ENCODE peak calls at places on chromosome 2, in nine cellular contexts. H is astrocyte, F is sigmoid colon, Y is stomach, J is endothelial cell of umbilical vein, R is lung, X is cardiac muscle cell, V is A673, W is K562. Q is an unnamed sample. For H3K36me3 and H3K4me1, the result is how much of the 10 kb centered on the place peaks cover.

GRCh38 chr2:165008916-165009315 is 53.6 kb upstream of the SLC38A11 start:
- DNase-seq in H (peak), F (no peak), Y (no peak), J (no peak), R (no peak), X (no peak), V (no peak), W (no peak), Q (no peak)

GRCh38 chr2:72142743-72143440 is 4.8 kb downstream of the CYP26B1 start:
- DNase-seq in H (no peak), F (peak), Y (peak), J (peak), R (no peak), X (peak), V (no peak), W (no peak), Q (peak)

GRCh38 chr2:168939061-168939460 is 38.0 kb downstream of the G6PC2 start:
- DNase-seq in H (no peak), F (no peak), Y (no peak), J (no peak), R (no peak), X (no peak), V (no peak), W (no peak), Q (no peak)

GRCh38 chr2:120524174-120524573 is 178.2 kb downstream of the INHBB start:
- DNase-seq in H (no peak), F (no peak), Y (no peak), J (no peak), R (no peak), X (peak), V (no peak), W (no peak), Q (no peak)

GRCh38 chr2:74110537-74110936 is 37.2 kb downstream of the BOLA3 start:
- DNase-seq in H (no peak), F (no peak), Y (no peak), J (no peak), R (no peak), X (no peak), V (no peak), W (no peak), Q (no peak)

GRCh38 chr2:54524236-54524991 is 68.3 kb downstream of the SPTBN1 start:
- DNase-seq in H (peak), F (no peak), Y (no peak), J (peak), R (peak), X (peak), V (peak), W (no peak), Q (peak)

GRCh38 chr2:177676636-177677035 is 284.1 kb downstream of the AGPS start:
- DNase-seq in H (no peak), F (no peak), Y (no peak), J (no peak), R (no peak), X (no peak), V (no peak), W (no peak), Q (no peak)

GRCh38 chr2:188181884-188182283 is 109.8 kb upstream of the GULP1 start:
- DNase-seq in H (no peak), F (no peak), Y (no peak), J (no peak), R (no peak), X (no peak), V (no peak), W (no peak), Q (no peak)

GRCh38 chr2:46286715-46287114 is 10.5 kb upstream of the EPAS1 start:
- DNase-seq in H (no peak), F (no peak), Y (no peak), J (no peak), R (no peak), X (no peak), V (no peak), W (no peak), Q (no peak)

GRCh38 chr2:181516992-181517391 is 59.8 kb downstream of the ITGA4 start:
- DNase-seq in H (no peak), F (no peak), Y (no peak), J (no peak), R (no peak), X (no peak), V (no peak), W (no peak), Q (no peak)

GRCh38 chr2:98507940-98508689 is 63.5 kb downstream of the INPP4A start:
- DNase-seq in H (peak), F (peak), Y (no peak), J (no peak), R (no peak), X (peak), V (no peak), W (peak), Q (no peak)

GRCh38 chr2:237290249-237290648 is 123.7 kb downstream of the COL6A3 start:
- DNase-seq in H (no peak), F (peak), Y (no peak), J (no peak), R (no peak), X (no peak), V (no peak), W (no peak), Q (peak)

GRCh38 chr2:106878206-106878605 is 7.8 kb downstream of the ST6GAL2 start:
- DNase-seq in H (no peak), F (no peak), Y (no peak), J (no peak), R (no peak), X (no peak), V (no peak), W (no peak), Q (no peak)

GRCh38 chr2:88925770-88926462 is 234.4 kb downstream of the RPIA start:
- DNase-seq in H (no peak), F (no peak), Y (no peak), J (no peak), R (no peak), X (no peak), V (no peak), W (no peak), Q (no peak)

GRCh38 chr2:37573818-37574388 is 97.5 kb downstream of the CDC42EP3 start:
- DNase-seq in H (no peak), F (no peak), Y (no peak), J (peak), R (no peak), X (no peak), V (no peak), W (no peak), Q (no peak)

GRCh38 chr2:16525265-16525887 is 140.3 kb downstream of the CYRIA start:
- DNase-seq in H (no peak), F (no peak), Y (no peak), J (peak), R (no peak), X (no peak), V (peak), W (peak), Q (no peak)

GRCh38 chr2:83536489-83537020 is 922.5 kb downstream of the SUCLG1 start:
- DNase-seq in H (no peak), F (no peak), Y (no peak), J (no peak), R (no peak), X (no peak), V (no peak), W (no peak), Q (no peak)

GRCh38 chr2:20177556-20178403 is 47.1 kb downstream of the SDC1 start:
- DNase-seq in H (no peak), F (no peak), Y (no peak), J (no peak), R (no peak), X (no peak), V (no peak), W (no peak), Q (no peak)

GRCh38 chr2:5696351-5696740 is 4.2 kb downstream of the SOX11 start:
- DNase-seq in H (peak), F (no peak), Y (no peak), J (no peak), R (no peak), X (peak), V (peak), W (no peak), Q (no peak)

GRCh38 chr2:172065086-172065485 is 20.2 kb upstream of the DLX1 start:
- DNase-seq in H (no peak), F (no peak), Y (no peak), J (no peak), R (no peak), X (no peak), V (no peak), W (no peak), Q (no peak)

GRCh38 chr2:239892480-239893235 is 132.5 kb downstream of the NDUFA10 start:
- DNase-seq in H (no peak), F (no peak), Y (peak), J (no peak), R (no peak), X (no peak), V (no peak), W (no peak), Q (no peak)

GRCh38 chr2:44315945-44316344 is 40.7 kb downstream of the SLC3A1 start:
- DNase-seq in H (no peak), F (no peak), Y (no peak), J (no peak), R (no peak), X (no peak), V (no peak), W (no peak), Q (no peak)

GRCh38 chr2:74297391-74297790 is 45.8 kb downstream of the SLC4A5 start:
- DNase-seq in H (no peak), F (no peak), Y (no peak), J (no peak), R (no peak), X (no peak), V (no peak), W (no peak), Q (no peak)

GRCh38 chr2:21819475-21819874 is 695.7 kb downstream of the TDRD15 start:
- DNase-seq in H (no peak), F (no peak), Y (no peak), J (no peak), R (no peak), X (no peak), V (no peak), W (no peak), Q (no peak)

GRCh38 chr2:237297421-237298155 is 116.4 kb downstream of the COL6A3 start:
- DNase-seq in H (peak), F (peak), Y (no peak), J (no peak), R (no peak), X (no peak), V (no peak), W (no peak), Q (peak)

GRCh38 chr2:143545059-143545458 is 415.8 kb downstream of the ARHGAP15 start:
- DNase-seq in H (no peak), F (no peak), Y (no peak), J (no peak), R (no peak), X (no peak), V (no peak), W (no peak), Q (no peak)

GRCh38 chr2:118371500-118371899 is 283.2 kb downstream of the INSIG2 start:
- DNase-seq in H (peak), F (no peak), Y (no peak), J (no peak), R (no peak), X (peak), V (peak), W (no peak), Q (peak)

GRCh38 chr2:64599469-64599868 is 54.2 kb downstream of the SERTAD2 start:
- DNase-seq in H (no peak), F (no peak), Y (peak), J (peak), R (no peak), X (no peak), V (no peak), W (no peak), Q (peak)

GRCh38 chr2:177254433-177255226 is 9.9 kb downstream of the NFE2L2 start:
- DNase-seq in H (no peak), F (peak), Y (peak), J (peak), R (no peak), X (peak), V (peak), W (peak), Q (no peak)

GRCh38 chr2:1701556-1702185 is 42.6 kb downstream of the PXDN start:
- DNase-seq in H (no peak), F (peak), Y (no peak), J (no peak), R (no peak), X (peak), V (peak), W (no peak), Q (peak)

GRCh38 chr2:17539596-17539992 is 902 bp upstream of the VSNL1 start:
- DNase-seq in H (peak), F (peak), Y (no peak), J (no peak), R (no peak), X (peak), V (peak), W (no peak), Q (peak)

GRCh38 chr2:29747786-29748470 is 173.5 kb downstream of the ALK start:
- DNase-seq in H (peak), F (no peak), Y (no peak), J (no peak), R (peak), X (no peak), V (peak), W (no peak), Q (peak)

GRCh38 chr2:223937535-223937934 is 7.6 kb downstream of the WDFY1 start:
- DNase-seq in H (no peak), F (no peak), Y (no peak), J (peak), R (no peak), X (no peak), V (no peak), W (no peak), Q (no peak)

GRCh38 chr2:18132697-18133096 is 254.2 kb downstream of the KCNS3 start:
- DNase-seq in H (peak), F (no peak), Y (no peak), J (no peak), R (no peak), X (no peak), V (peak), W (no peak), Q (no peak)

GRCh38 chr2:161166538-161167409 is 6.5 kb downstream of the TANK start:
- DNase-seq in H (peak), F (no peak), Y (no peak), J (no peak), R (no peak), X (no peak), V (no peak), W (no peak), Q (no peak)

GRCh38 chr2:33477473-33478468 is 1.3 kb downstream of the RASGRP3 start:
- DNase-seq in H (no peak), F (peak), Y (peak), J (peak), R (no peak), X (no peak), V (no peak), W (peak), Q (no peak)

GRCh38 chr2:3447789-3448317 is 68.4 kb downstream of the TRAPPC12 start:
- DNase-seq in H (no peak), F (no peak), Y (no peak), J (peak), R (peak), X (no peak), V (no peak), W (no peak), Q (no peak)

GRCh38 chr2:42568431-42569115 is at the start of gene MTA3:
- DNase-seq in H (no peak), F (peak), Y (peak), J (peak), R (peak), X (peak), V (peak), W (peak), Q (peak)

DNA sequence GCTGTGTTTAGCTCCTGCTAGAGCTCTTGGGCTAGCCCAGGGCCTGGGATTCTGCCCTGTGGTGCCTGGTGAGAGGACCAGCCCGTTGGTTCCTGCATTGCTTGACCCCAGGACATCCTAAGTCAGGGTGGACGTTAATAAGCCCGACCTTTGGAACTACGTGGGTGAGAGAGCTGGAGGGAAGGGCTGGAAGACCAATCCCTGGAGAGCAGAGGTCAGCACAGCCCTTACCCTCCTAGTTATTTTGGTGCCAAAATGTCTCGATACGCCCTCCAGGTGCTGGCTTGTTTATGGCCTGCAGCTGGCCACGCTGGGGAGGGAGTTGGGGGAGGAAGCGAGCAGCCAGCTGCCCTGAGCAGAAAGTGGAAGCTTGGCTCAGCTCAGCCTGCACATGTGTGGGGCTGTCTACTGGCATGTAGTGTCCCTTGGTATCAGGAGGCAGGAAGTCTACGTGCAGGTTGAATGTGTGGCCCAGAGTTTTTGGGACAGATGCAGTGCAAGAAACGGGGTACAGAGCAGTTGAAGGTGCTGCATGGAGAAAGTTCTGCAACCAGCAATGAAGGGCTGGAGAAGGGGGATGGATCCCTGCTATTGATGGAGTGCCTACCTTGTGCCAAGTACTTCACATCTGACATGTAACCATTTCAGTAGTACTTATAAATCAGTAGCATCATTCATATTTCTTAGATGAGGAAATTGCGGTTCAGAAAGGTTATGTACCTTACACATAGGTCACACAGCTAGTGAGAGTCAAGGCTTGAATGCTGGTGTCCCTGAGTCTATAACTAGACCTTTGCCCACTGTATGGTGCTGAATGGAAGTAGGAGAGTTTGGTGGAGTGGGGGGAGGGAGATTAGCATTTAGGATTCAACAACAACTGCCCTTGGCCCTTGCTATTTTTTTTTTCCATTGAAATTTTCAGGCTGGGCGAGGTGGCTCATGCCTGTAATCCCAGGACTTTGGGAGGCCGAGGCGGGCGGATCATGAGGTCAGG is 5.0 kb upstream of the DGKD start:
- DNase-seq in H (no peak), F (no peak), Y (peak), J (peak), R (no peak), X (no peak), V (no peak), W (no peak), Q (no peak)
- TF ChIP-seq CTCF in H (no peak), F (no peak), Y (no peak), J (no peak), R (no peak), X (no peak), V (no peak), W (no peak), Q (no peak)

GRCh38 chr2:241156997-241157441 is 6.8 kb downstream of the PPP1R7 start:
- DNase-seq in H (no peak), F (no peak), Y (no peak), J (no peak), R (no peak), X (no peak), V (no peak), W (no peak), Q (no peak)
- H3K36me3 ChIP-seq in H (under half), F (under half), Y (half or more), J (under half), R (under half), X (under half), V (under half), W (under half), Q (under half)

GRCh38 chr2:207387172-207387571 is 142.6 kb upstream of the CREB1 start:
- DNase-seq in H (no peak), F (no peak), Y (no peak), J (no peak), R (no peak), X (no peak), V (no peak), W (no peak), Q (no peak)
- H3K4me1 ChIP-seq in H (under half), F (under half), Y (under half), J (under half), R (under half), X (under half), V (under half), W (under half), Q (under half)

DNA sequence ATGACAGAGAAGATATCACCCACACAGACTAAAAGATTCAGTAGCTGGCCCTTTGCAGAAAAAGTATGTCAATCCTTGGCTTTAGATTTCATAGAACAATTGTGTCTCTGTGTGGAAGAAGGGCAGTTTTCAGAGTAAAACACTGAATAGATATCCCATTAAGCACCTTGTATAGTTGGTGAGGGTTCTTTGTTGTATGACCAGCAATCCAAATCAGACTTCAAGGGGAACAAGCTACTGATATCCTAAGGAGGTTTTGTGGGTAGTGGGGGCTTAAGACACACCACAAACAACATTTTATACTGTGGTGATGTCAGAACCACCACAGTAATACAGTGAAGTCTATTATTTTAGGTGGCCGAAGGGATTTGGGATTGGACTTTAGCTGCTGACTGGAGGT is 861.4 kb downstream of the CCDC85A start:
- DNase-seq in H (no peak), F (no peak), Y (no peak), J (no peak), R (no peak), X (no peak), V (no peak), W (no peak), Q (no peak)
- TF ChIP-seq CTCF in H (no peak), F (no peak), Y (no peak), J (no peak), R (no peak), X (no peak), V (no peak), W (no peak), Q (no peak)

GRCh38 chr2:10368491-10369231 is 66.0 kb downstream of the HPCAL1 start:
- DNase-seq in H (no peak), F (no peak), Y (peak), J (no peak), R (no peak), X (no peak), V (no peak), W (no peak), Q (no peak)
- H3K36me3 ChIP-seq in H (under half), F (under half), Y (under half), J (under half), R (under half), X (under half), V (under half), W (under half), Q (under half)

DNA sequence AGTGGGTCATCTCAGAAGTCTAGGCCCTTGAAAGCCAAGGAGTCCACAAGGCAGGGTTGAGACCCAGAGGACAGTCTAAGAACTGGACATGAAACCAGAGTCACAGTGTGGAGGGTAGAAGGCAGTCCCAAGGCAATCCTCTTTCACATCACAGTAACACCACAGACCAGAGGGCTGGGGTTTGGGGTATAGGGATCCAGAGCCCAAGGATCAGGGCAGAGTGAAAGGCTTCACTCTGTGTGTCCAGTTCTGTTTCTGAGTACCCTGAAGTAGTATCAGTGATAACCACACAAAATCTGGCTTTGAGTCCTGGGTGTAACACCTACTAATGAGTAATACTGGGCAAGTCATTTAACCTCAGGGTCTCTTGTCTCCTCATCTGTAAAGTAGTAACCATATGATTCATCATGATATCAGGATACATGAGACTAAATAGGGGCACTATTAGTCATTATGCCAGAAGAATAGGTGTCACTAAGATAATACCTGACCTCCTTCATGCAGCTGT is 91.0 kb downstream of the ICA1L start:
- DNase-seq in H (peak), F (no peak), Y (no peak), J (peak), R (no peak), X (no peak), V (no peak), W (no peak), Q (no peak)
- H3K4me1 ChIP-seq in H (under half), F (under half), Y (under half), J (under half), R (under half), X (under half), V (under half), W (under half), Q (under half)

DNA sequence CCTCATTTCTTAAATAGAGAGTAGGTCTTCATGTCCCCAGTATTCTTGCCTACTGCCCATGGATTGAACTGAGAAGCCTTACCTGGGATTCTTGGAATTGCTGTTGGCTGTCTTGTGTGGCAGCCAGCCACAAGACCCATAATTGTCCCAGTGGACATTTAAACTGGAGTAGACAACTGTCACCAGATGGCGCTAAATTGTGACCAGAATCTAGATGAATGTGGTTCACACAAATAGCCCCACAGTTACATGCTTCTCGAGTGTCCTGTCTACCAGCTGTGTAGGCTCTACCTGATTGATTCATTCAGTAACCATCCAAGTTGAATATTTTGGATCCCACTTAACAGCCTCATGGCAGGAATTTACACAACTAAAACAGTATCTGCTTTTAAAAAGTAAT is 73.2 kb downstream of the MAP4K4 start:
- DNase-seq in H (peak), F (no peak), Y (no peak), J (peak), R (no peak), X (peak), V (peak), W (peak), Q (peak)
- TF ChIP-seq CTCF in H (peak), F (no peak), Y (no peak), J (peak), R (no peak), X (peak), V (peak), W (peak), Q (peak)

Q was measured in thyroid gland.